ENCODE peak calls at places on chromosomes 7 and 10, in seven cellular contexts. X is EH, N is AML-193, E is ELR, K is AG04450, U is COR-L47, Z is cardiac muscle cell. W is an unnamed sample.

GRCh38 chr10:110042181-110042580 is 34.4 kb downstream of the ADD3 start:
- DNase-seq in X (no peak), N (no peak), E (peak), K (no peak), U (no peak), Z (no peak), W (no peak)

GRCh38 chr10:75067272-75067671 is 44.2 kb upstream of the SAMD8 start:
- DNase-seq in X (no peak), N (no peak), E (no peak), K (no peak), U (no peak), Z (no peak), W (no peak)

GRCh38 chr10:121340176-121340850 is 257.9 kb downstream of the FGFR2 start:
- DNase-seq in X (no peak), N (no peak), E (no peak), K (no peak), U (no peak), Z (peak), W (no peak)

GRCh38 chr10:131899695-131900349 is 986 bp upstream of the PPP2R2D start:
- DNase-seq in X (no peak), N (no peak), E (peak), K (no peak), U (no peak), Z (no peak), W (no peak)

GRCh38 chr7:114047889-114048288 is 129.1 kb upstream of the PPP1R3A start:
- DNase-seq in X (peak), N (peak), E (peak), K (peak), U (no peak), Z (no peak), W (peak)

GRCh38 chr7:25124485-25125136 is 449 bp downstream of the CYCS start:
- DNase-seq in X (peak), N (no peak), E (no peak), K (no peak), U (no peak), Z (peak), W (peak)

GRCh38 chr10:113228570-113228969 is 278.5 kb downstream of the TCF7L2 start:
- DNase-seq in X (peak), N (no peak), E (peak), K (no peak), U (no peak), Z (no peak), W (peak)

GRCh38 chr10:112083526-112083925 is 100.0 kb downstream of the GPAM start:
- DNase-seq in X (no peak), N (no peak), E (no peak), K (no peak), U (no peak), Z (no peak), W (no peak)

GRCh38 chr7:128704909-128705308 is 32.8 kb downstream of the GARIN1A start:
- DNase-seq in X (no peak), N (no peak), E (no peak), K (no peak), U (no peak), Z (no peak), W (no peak)

GRCh38 chr10:129759214-129760002 is 204.7 kb downstream of the EBF3 start:
- DNase-seq in X (no peak), N (no peak), E (no peak), K (no peak), U (no peak), Z (no peak), W (no peak)

GRCh38 chr10:68301790-68302502 is 29.9 kb upstream of the HNRNPH3 start:
- DNase-seq in X (peak), N (peak), E (peak), K (peak), U (peak), Z (peak), W (peak)

GRCh38 chr7:48041665-48041995 is 6.3 kb downstream of the C7orf57 start:
- DNase-seq in X (peak), N (no peak), E (peak), K (no peak), U (no peak), Z (no peak), W (peak)

GRCh38 chr7:157568785-157569584 is 232.2 kb downstream of the DNAJB6 start:
- DNase-seq in X (no peak), N (no peak), E (peak), K (no peak), U (peak), Z (no peak), W (peak)

GRCh38 chr7:81684513-81685262 is 85.2 kb downstream of the HGF start:
- DNase-seq in X (peak), N (peak), E (peak), K (peak), U (peak), Z (peak), W (peak)

GRCh38 chr10:44300666-44301649 is 83.9 kb downstream of the CXCL12 start:
- DNase-seq in X (peak), N (no peak), E (peak), K (peak), U (no peak), Z (no peak), W (peak)

GRCh38 chr10:128929905-128930304 is 537.1 kb upstream of the MGMT start:
- DNase-seq in X (no peak), N (no peak), E (no peak), K (no peak), U (no peak), Z (no peak), W (no peak)

GRCh38 chr10:21751341-21752310 is 217.6 kb downstream of the MLLT10 start:
- DNase-seq in X (no peak), N (no peak), E (no peak), K (no peak), U (no peak), Z (no peak), W (peak)

GRCh38 chr10:96049340-96049739 is 6.0 kb downstream of the CCNJ start:
- DNase-seq in X (no peak), N (no peak), E (no peak), K (no peak), U (no peak), Z (no peak), W (no peak)

GRCh38 chr10:102072867-102073527 is 7.8 kb downstream of the HPS6 start:
- DNase-seq in X (peak), N (peak), E (peak), K (peak), U (peak), Z (peak), W (peak)

GRCh38 chr7:50342616-50343114 is 38.1 kb downstream of the IKZF1 start:
- DNase-seq in X (no peak), N (no peak), E (no peak), K (no peak), U (peak), Z (no peak), W (peak)

GRCh38 chr7:105800442-105800841 is 76.0 kb downstream of the ATXN7L1 start:
- DNase-seq in X (peak), N (no peak), E (no peak), K (no peak), U (no peak), Z (no peak), W (no peak)

GRCh38 chr7:102234131-102234530 is 52.5 kb upstream of the SH2B2 start:
- DNase-seq in X (no peak), N (no peak), E (no peak), K (no peak), U (no peak), Z (no peak), W (no peak)

GRCh38 chr10:124665558-124665957 is 78.6 kb downstream of the FAM53B start:
- DNase-seq in X (peak), N (no peak), E (peak), K (no peak), U (no peak), Z (no peak), W (no peak)

GRCh38 chr10:15609291-15609690 is 110.4 kb downstream of the ITGA8 start:
- DNase-seq in X (peak), N (no peak), E (peak), K (no peak), U (no peak), Z (no peak), W (no peak)

GRCh38 chr10:96974348-96974747 is 142.2 kb downstream of the LCOR start:
- DNase-seq in X (peak), N (no peak), E (no peak), K (no peak), U (no peak), Z (no peak), W (no peak)

GRCh38 chr10:52331759-52332364 is 17.8 kb downstream of the DKK1 start:
- DNase-seq in X (no peak), N (no peak), E (no peak), K (no peak), U (no peak), Z (no peak), W (no peak)

GRCh38 chr10:93072225-93072712 is 1.4 kb upstream of the CYP26A1 start:
- DNase-seq in X (no peak), N (no peak), E (no peak), K (no peak), U (peak), Z (no peak), W (no peak)

GRCh38 chr10:79407397-79407796 is 38.0 kb downstream of the ZCCHC24 start:
- DNase-seq in X (no peak), N (no peak), E (no peak), K (no peak), U (no peak), Z (no peak), W (no peak)

GRCh38 chr10:5076615-5077014 is 17.6 kb upstream of the AKR1C3 start:
- DNase-seq in X (peak), N (no peak), E (no peak), K (no peak), U (no peak), Z (no peak), W (no peak)

GRCh38 chr10:34723746-34724145 is 91.3 kb downstream of the PARD3 start:
- DNase-seq in X (peak), N (no peak), E (peak), K (no peak), U (peak), Z (peak), W (no peak)

GRCh38 chr7:32164341-32164996 is 94.3 kb upstream of the PDE1C start:
- DNase-seq in X (peak), N (peak), E (peak), K (no peak), U (no peak), Z (peak), W (peak)